ENCODE peak calls at places on chromosomes 11 and 22, in four cellular contexts. G, C, N and H are unnamed samples.

GRCh38 chr11:65440831-65441499 is 18.4 kb downstream of the NEAT1 start:
- DNase-seq in G (peak; percentile 58), C (no peak), N (no peak), H (peak; percentile 98)

GRCh38 chr11:34345012-34345804 is 12.6 kb downstream of the ABTB2 start:
- DNase-seq in G (peak; percentile 96), C (peak; percentile 47), N (no peak), H (no peak)

GRCh38 chr11:64056213-64056785 is 20.6 kb downstream of the FLRT1 start:
- DNase-seq in G (no peak), C (no peak), N (no peak), H (no peak)

GRCh38 chr22:50675553-50676199 is 3.1 kb downstream of the SHANK3 start:
- DNase-seq in G (no peak), C (no peak), N (no peak), H (no peak)

GRCh38 chr11:3614742-3615171 is 27.0 kb downstream of the ART5 start:
- DNase-seq in G (peak; percentile 33), C (no peak), N (no peak), H (peak; percentile 31)

GRCh38 chr22:33557836-33558235 is 362.4 kb downstream of the LARGE1 start:
- DNase-seq in G (no peak), C (no peak), N (no peak), H (no peak)

GRCh38 chr11:116853461-116854073 is 16.1 kb upstream of the APOA1 start:
- DNase-seq in G (peak; percentile 96), C (no peak), N (no peak), H (peak; percentile 90)

GRCh38 chr22:30878516-30879365 is 89.8 kb downstream of the MORC2 start:
- DNase-seq in G (peak; percentile 4), C (no peak), N (no peak), H (no peak)

GRCh38 chr11:64152841-64153691 is 12.8 kb downstream of the MACROD1 start:
- DNase-seq in G (peak; percentile 61), C (peak; percentile 57), N (peak; percentile 81), H (no peak)

GRCh38 chr11:13962562-13963168 is at the start of gene SPON1:
- DNase-seq in G (peak; percentile 15), C (peak; percentile 33), N (peak; percentile 59), H (no peak)

GRCh38 chr11:75347781-75348613 is 3.5 kb downstream of the ARRB1 start:
- DNase-seq in G (peak; percentile 97), C (peak; percentile 56), N (no peak), H (no peak)

GRCh38 chr22:50444663-50445062 is 30.2 kb downstream of the SBF1 start:
- DNase-seq in G (peak; percentile 81), C (peak; percentile 69), N (no peak), H (no peak)

GRCh38 chr11:44133335-44133946 is 38.0 kb downstream of the EXT2 start:
- DNase-seq in G (peak; percentile 67), C (no peak), N (no peak), H (no peak)

GRCh38 chr22:33112606-33113005 is 54.4 kb upstream of the SYN3 start:
- DNase-seq in G (no peak), C (no peak), N (no peak), H (peak; percentile 35)

GRCh38 chr22:25169278-25170031 is 30.2 kb upstream of the CRYBB3 start:
- DNase-seq in G (no peak), C (no peak), N (no peak), H (no peak)

GRCh38 chr11:131064373-131064991 is 148.2 kb upstream of the SNX19 start:
- DNase-seq in G (peak; percentile 71), C (no peak), N (peak; percentile 82), H (peak; percentile 5)

GRCh38 chr22:38832005-38832978 is 11.5 kb downstream of the NPTXR start:
- DNase-seq in G (no peak), C (no peak), N (no peak), H (no peak)

GRCh38 chr11:73152861-73153483 is 10.9 kb upstream of the FCHSD2 start:
- DNase-seq in G (no peak), C (no peak), N (no peak), H (peak; percentile 97)

GRCh38 chr22:36571991-36572390 is 43.0 kb upstream of the EIF3D start:
- DNase-seq in G (no peak), C (no peak), N (no peak), H (no peak)